ENCODE peak calls at places on chromosomes 3 and 15, in four cellular contexts. P is sigmoid colon, I is tibial artery, Z is heart left ventricle. F is an unnamed sample.

GRCh38 chr15:28911295-28911979 is 25.7 kb downstream of the APBA2 start:
- DNase-seq in P (peak; percentile 39), I (no peak), Z (no peak), F (no peak)

GRCh38 chr15:82894971-82895520 is 57.5 kb downstream of the HOMER2 start:
- DNase-seq in P (no peak), I (no peak), Z (no peak), F (no peak)

GRCh38 chr3:64361962-64362735 is 136.9 kb upstream of the PRICKLE2 start:
- DNase-seq in P (no peak), I (no peak), Z (no peak), F (no peak)

GRCh38 chr15:29107971-29108645 is 161.5 kb downstream of the NSMCE3 start:
- DNase-seq in P (no peak), I (no peak), Z (peak; percentile 63), F (no peak)

GRCh38 chr3:153970735-153971347 is 150.3 kb upstream of the ARHGEF26 start:
- DNase-seq in P (no peak), I (no peak), Z (no peak), F (no peak)

GRCh38 chr3:100400424-100400781 is 486 bp downstream of the TOMM70 start:
- DNase-seq in P (no peak), I (peak; percentile 20), Z (no peak), F (no peak)

GRCh38 chr3:139187154-139187553 is 142.5 kb upstream of the PRR23C start:
- DNase-seq in P (no peak), I (no peak), Z (no peak), F (no peak)

GRCh38 chr3:42690191-42690590 is 4.9 kb downstream of the KLHL40 start:
- DNase-seq in P (no peak), I (no peak), Z (no peak), F (no peak)

GRCh38 chr3:141482250-141482937 is 4.4 kb upstream of the RASA2 start:
- DNase-seq in P (no peak), I (no peak), Z (no peak), F (no peak)

GRCh38 chr3:17730318-17730967 is 12.0 kb downstream of the TBC1D5 start:
- DNase-seq in P (no peak), I (no peak), Z (no peak), F (no peak)

GRCh38 chr3:179956416-179956830 is 80.3 kb downstream of the PEX5L start:
- DNase-seq in P (no peak), I (no peak), Z (no peak), F (no peak)

GRCh38 chr15:51331141-51331540 is 7.3 kb downstream of the CYP19A1 start:
- DNase-seq in P (no peak), I (no peak), Z (no peak), F (no peak)

GRCh38 chr15:97909291-97909891 is 51.1 kb upstream of the ARRDC4 start:
- DNase-seq in P (peak; percentile 79), I (peak; percentile 48), Z (no peak), F (no peak)

GRCh38 chr3:30659270-30660127 is 53.1 kb downstream of the TGFBR2 start:
- DNase-seq in P (no peak), I (no peak), Z (no peak), F (no peak)

GRCh38 chr15:36951747-36952247 is 148.6 kb downstream of the MEIS2 start:
- DNase-seq in P (no peak), I (no peak), Z (no peak), F (no peak)

GRCh38 chr3:197463279-197463678 is 92.5 kb downstream of the BDH1 start:
- DNase-seq in P (no peak), I (no peak), Z (no peak), F (no peak)

GRCh38 chr3:125478321-125478720 is 41.7 kb downstream of the SNX4 start:
- DNase-seq in P (no peak), I (no peak), Z (no peak), F (no peak)

GRCh38 chr3:119149484-119149883 is 3.5 kb downstream of the TEX55 start:
- DNase-seq in P (no peak), I (no peak), Z (no peak), F (no peak)

GRCh38 chr15:101059381-101060341 is 140.5 kb downstream of the LRRK1 start:
- DNase-seq in P (peak; percentile 32), I (no peak), Z (no peak), F (peak; percentile 56)

GRCh38 chr3:30640856-30641255 is 34.5 kb downstream of the TGFBR2 start:
- DNase-seq in P (no peak), I (no peak), Z (no peak), F (no peak)

GRCh38 chr15:96474274-96474673 is 143.8 kb downstream of the NR2F2 start:
- DNase-seq in P (no peak), I (no peak), Z (no peak), F (no peak)

GRCh38 chr15:101618861-101619614 is 33.1 kb downstream of the TM2D3 start:
- DNase-seq in P (no peak), I (no peak), Z (no peak), F (no peak)

GRCh38 chr3:183937601-183938286 is 53.1 kb upstream of the PARL start:
- DNase-seq in P (no peak), I (no peak), Z (no peak), F (no peak)

GRCh38 chr3:134355416-134355815 is 18.8 kb downstream of the AMOTL2 start:
- DNase-seq in P (peak; percentile 15), I (peak; percentile 7), Z (no peak), F (no peak)

GRCh38 chr3:181916018-181916417 is 204.3 kb downstream of the SOX2 start:
- DNase-seq in P (no peak), I (no peak), Z (no peak), F (no peak)

GRCh38 chr3:133895208-133896001 is at the start of gene RAB6B:
- DNase-seq in P (no peak), I (no peak), Z (peak; percentile 75), F (no peak)

DNA sequence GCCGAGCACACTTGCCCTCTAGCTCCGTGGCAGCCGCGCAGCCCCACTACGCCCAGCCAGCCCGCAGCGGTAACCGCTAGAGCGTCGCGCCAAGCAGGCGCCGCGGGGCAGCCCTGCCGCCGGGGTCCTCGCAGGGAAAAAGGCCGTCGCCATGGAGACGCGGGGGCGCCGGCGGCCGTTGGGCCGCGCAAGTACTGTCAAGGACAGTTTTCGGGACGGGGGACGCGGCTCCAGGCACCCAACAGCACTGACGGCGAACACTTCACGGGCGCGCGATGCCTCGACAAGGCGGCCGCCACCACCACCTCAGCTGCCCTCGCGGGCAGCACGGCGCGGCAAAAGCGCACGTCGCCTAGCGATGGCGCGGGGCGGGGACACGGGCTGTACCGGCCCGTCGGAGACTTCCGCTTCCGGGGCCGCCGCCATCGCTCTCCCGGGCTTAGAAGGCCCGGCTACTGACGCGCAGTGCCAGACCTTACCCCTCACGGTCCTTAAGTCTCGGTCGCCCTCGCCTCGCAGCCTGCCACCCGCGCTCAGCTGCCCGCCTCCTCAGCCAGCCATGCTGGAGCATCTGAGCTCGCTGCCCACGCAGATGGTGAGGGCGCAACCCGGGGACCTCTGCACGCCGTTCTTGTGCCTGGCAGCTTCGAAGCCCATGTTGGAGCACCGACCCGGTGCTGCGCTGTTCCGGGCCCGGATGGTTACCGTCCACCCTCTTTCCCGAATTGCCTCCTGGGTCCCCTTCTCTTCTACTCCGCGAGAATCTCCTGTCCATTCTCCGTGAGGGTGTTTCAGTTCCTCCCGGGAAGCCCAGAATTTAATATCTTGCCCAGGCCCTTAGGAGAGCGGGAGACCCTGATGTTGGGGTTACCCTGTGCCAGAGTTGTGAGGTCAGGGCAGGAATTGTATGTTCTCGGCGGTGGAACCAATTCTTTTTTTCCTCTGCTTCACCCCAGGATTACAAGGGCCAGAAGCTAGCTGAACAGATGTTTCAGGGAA is at the start of the genes GLT8D1 and SPCS1:
- DNase-seq in P (peak; percentile 89), I (peak; percentile 77), Z (peak; percentile 92), F (peak; percentile 91)
- TF ChIP-seq CTCF in P (no peak), I (no peak), Z (no peak), F (no peak)

DNA sequence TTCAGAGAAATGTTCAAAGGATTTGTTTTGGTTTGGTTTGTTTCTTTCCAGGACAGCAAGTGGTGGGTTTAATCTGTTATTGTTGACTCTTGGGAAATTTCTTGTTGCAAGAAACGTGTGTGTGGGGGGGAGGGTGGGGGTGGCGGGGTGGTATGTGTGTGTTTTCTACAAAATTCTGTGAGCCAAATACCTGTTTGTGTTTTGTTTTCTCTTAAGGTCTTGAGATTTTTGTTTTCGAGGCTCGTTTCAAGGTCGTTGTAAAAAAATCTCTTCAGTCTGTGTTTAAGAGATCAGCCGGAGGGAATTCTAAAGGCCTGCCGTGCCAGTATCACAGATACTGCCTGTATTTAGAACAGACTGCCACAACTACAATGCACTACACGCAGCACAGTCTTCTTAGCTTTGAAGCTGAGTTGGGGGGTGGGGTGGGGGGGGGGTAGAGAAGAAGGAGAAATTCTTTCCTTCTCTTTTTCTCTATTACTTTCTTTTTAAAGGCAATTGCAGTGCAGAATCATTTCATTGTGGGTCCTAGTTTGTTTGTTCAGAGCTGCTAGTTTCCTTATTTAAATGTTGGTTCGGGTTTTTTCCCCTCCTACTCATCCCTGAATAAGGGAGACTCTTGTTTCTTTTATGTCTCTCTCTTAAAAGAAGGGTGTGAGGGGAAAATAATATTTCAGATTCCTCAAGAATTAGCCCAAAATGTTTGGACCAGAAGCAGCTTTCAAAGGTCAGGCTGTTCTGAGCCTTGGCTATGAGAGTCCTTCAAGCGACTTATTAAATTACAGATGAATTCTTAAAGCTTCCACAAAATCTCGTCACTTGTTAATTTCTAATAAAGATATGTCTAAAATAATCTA is 1.4 kb upstream of the BCL6 start:
- DNase-seq in P (no peak), I (no peak), Z (no peak), F (no peak)
- H3K4me3 ChIP-seq in P (peak overlapping the region; percentile 71), I (peak overlapping the region; percentile 78), Z (peak overlapping the region; percentile 89), F (peak overlapping the region; percentile 84)

GRCh38 chr3:38724392-38724736 is 74.9 kb upstream of the SCN5A start:
- DNase-seq in P (no peak), I (no peak), Z (no peak), F (no peak)
- H3K27ac ChIP-seq in P (no peak overlapping the region), I (no peak overlapping the region), Z (peak overlapping the region; percentile 82), F (no peak overlapping the region)

GRCh38 chr3:127141921-127142730 is 50.8 kb upstream of the PRR23E start:
- DNase-seq in P (peak; percentile 39), I (no peak), Z (no peak), F (peak; percentile 59)
- TF ChIP-seq CTCF in P (no peak), I (no peak), Z (no peak), F (no peak)

DNA sequence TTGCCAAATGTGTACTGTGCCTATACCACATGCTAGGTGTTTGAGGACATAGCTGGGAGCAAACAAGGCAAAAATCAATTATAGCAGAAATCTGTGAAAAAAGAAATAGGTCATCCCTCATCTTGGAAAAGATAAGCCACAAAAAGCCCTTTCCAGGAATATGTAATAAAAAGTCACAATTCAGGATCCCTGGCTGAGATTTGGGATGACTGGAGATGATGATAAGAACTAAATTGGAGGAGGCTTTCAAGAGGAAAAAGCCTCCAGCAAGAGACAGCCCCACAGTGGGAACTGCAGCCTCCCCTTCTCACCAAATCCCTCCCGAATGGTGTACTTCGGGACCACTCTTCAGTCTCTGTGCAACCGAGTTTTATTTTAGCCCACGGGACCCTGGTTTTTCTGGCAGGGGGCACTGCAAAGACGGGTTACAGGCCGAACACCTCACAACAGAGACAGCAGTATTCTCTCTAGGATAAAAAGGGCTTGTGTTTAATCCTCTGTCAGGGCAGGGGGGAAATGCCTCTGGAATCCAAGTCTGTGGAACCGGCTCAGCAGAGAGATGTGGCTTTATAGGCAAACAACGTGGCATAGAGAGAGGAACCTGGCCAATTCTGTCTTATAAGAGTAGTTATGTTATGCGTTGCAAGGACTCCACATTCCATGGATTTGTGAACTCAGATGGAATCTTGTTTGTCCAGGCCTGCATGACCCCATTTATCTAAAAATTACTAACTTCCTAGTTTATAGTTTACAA is 1.2 kb upstream of the LMCD1 start:
- DNase-seq in P (no peak), I (no peak), Z (no peak), F (no peak)
- H3K4me3 ChIP-seq in P (peak overlapping the region; percentile 54), I (peak overlapping the region; percentile 57), Z (peak overlapping the region; percentile 61), F (peak overlapping the region; percentile 74)